ENCODE peak calls at places on chromosomes 2 and 18, in five cellular contexts. F is HFF-Myc, J is ascending aorta, E is A549, P is coronary artery. L is an unnamed sample.

GRCh38 chr2:230457793-230458192 is 41.8 kb downstream of the SP100 start:
- DNase-seq in F (no peak), J (no peak), E (no peak), P (no peak), L (no peak)

GRCh38 chr2:72154386-72154785 is 6.7 kb upstream of the CYP26B1 start:
- DNase-seq in F (no peak), J (no peak), E (no peak), P (no peak), L (no peak)

GRCh38 chr2:30335981-30336538 is 104.7 kb downstream of the LBH start:
- DNase-seq in F (no peak), J (no peak), E (no peak), P (no peak), L (no peak)

GRCh38 chr2:25306767-25307368 is 34.9 kb downstream of the DNMT3A start:
- DNase-seq in F (no peak), J (no peak), E (no peak), P (no peak), L (no peak)

GRCh38 chr2:224401641-224402342 is at the start of gene FAM124B:
- DNase-seq in F (peak; percentile 25), J (peak; percentile 78), E (no peak), P (no peak), L (peak; percentile 70)

GRCh38 chr2:178923546-178923945 is 116.3 kb upstream of the TTN start:
- DNase-seq in F (no peak), J (no peak), E (no peak), P (no peak), L (no peak)

GRCh38 chr2:12152888-12153287 is 406.5 kb downstream of the LPIN1 start:
- DNase-seq in F (no peak), J (no peak), E (no peak), P (no peak), L (no peak)

GRCh38 chr2:57821085-57821484 is 225.5 kb upstream of the VRK2 start:
- DNase-seq in F (no peak), J (no peak), E (no peak), P (no peak), L (no peak)

GRCh38 chr2:231181848-231182247 is 16.6 kb upstream of the ARMC9 start:
- DNase-seq in F (no peak), J (peak; percentile 89), E (peak; percentile 66), P (peak; percentile 88), L (peak; percentile 64)

GRCh38 chr2:57373530-57373929 is 673.1 kb upstream of the VRK2 start:
- DNase-seq in F (peak; percentile 1), J (no peak), E (peak; percentile 17), P (no peak), L (peak; percentile 71)

GRCh38 chr2:84971799-84972790 is 1.1 kb downstream of the KCMF1 start:
- DNase-seq in F (no peak), J (peak; percentile 74), E (peak; percentile 46), P (peak; percentile 80), L (no peak)

GRCh38 chr18:68714356-68714706 is 577 bp downstream of the TMX3 start:
- DNase-seq in F (no peak), J (no peak), E (no peak), P (no peak), L (no peak)

GRCh38 chr2:205687018-205687956 is 5.0 kb downstream of the NRP2 start:
- DNase-seq in F (no peak), J (no peak), E (no peak), P (no peak), L (no peak)

GRCh38 chr2:9099341-9099751 is 95.9 kb upstream of the MBOAT2 start:
- DNase-seq in F (no peak), J (no peak), E (peak; percentile 31), P (peak; percentile 46), L (peak; percentile 63)

GRCh38 chr2:36408198-36408703 is 52.7 kb downstream of the CRIM1 start:
- DNase-seq in F (no peak), J (no peak), E (peak; percentile 45), P (no peak), L (peak; percentile 81)

GRCh38 chr2:159124931-159125467 is 156.6 kb downstream of the TANC1 start:
- DNase-seq in F (no peak), J (no peak), E (no peak), P (no peak), L (no peak)

GRCh38 chr2:120892967-120893667 is 157.4 kb downstream of the GLI2 start:
- DNase-seq in F (no peak), J (no peak), E (no peak), P (no peak), L (peak; percentile 58)

GRCh38 chr2:76997296-76997695 is 524.9 kb downstream of the LRRTM4 start:
- DNase-seq in F (no peak), J (no peak), E (no peak), P (no peak), L (no peak)

DNA sequence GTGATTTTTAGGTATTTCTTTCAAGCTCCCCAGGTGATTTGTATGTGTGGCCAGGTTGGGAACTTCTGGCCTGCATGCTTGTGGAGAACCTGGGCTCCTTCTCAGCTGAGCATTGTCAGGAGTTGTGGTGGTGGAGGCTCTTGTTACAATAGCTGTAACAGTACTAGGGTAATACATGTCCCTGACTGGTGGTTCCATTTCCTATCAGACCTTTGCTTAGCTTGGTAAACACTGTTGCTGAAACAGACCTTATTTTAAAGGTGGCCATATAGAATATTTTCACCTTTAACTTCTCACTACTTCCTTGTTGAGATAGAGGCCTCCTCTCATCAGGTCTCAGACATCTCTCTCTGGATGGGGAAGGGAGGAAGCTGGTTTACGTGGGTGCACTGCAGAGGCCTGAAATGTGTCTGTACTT is 79.2 kb downstream of the SETBP1 start:
- DNase-seq in F (no peak), J (no peak), E (no peak), P (no peak), L (no peak)
- H3K4me3 ChIP-seq in F (no peak overlapping the region), J (no peak overlapping the region), E (no peak overlapping the region), P (no peak overlapping the region), L (no peak overlapping the region)

DNA sequence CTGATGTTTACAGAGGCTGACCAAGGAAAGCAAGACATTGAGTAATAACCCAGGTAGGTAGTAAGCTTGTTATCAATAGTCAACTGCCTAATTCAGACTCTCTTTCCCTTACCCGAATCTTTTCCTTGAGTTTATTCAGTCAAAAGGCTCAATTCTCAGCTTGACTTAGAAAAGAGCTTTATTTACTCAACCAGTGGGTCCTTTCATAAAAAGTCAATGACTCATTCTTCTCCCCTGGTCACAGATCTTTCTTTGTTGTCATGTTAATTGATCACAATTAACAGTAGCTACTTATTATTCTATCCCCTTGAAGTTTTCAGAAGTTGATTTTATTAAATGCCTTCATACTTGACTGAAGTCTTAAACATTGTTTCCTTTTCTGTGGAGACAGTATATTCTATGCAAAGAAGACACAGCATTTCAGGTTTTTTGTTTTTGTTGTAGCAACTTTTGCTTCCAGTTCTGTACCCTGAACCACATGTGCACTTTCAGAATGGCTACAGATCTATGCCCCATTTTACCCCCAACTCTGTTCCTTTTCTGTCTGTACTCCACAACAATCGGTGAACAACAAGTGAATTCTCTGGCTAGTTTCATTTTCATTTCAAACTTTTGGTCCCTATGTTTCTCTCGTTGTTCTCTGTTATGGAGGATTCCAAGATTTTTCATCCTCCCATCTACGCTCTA is 428.3 kb downstream of the NCKAP5 start:
- DNase-seq in F (no peak), J (no peak), E (no peak), P (no peak), L (no peak)
- H3K4me3 ChIP-seq in F (no peak overlapping the region), J (no peak overlapping the region), E (no peak overlapping the region), P (no peak overlapping the region), L (no peak overlapping the region)

GRCh38 chr18:54828290-54828871 is at the start of gene RAB27B:
- DNase-seq in F (peak; percentile 56), J (peak; percentile 69), E (peak; percentile 90), P (peak; percentile 76), L (peak; percentile 88)
- H3K4me3 ChIP-seq in F (peak within 1 kb of the TSS; percentile 54), J (peak within 1 kb of the TSS; percentile 50), E (peak within 1 kb of the TSS; percentile 67), P (peak within 1 kb of the TSS; percentile 77), L (peak within 1 kb of the TSS; percentile 70)

GRCh38 chr2:191783416-191783815 is 63.5 kb downstream of the CAVIN2 start:
- DNase-seq in F (no peak), J (no peak), E (no peak), P (no peak), L (no peak)

GRCh38 chr2:191790737-191791136 is 56.2 kb downstream of the CAVIN2 start:
- DNase-seq in F (no peak), J (no peak), E (no peak), P (no peak), L (peak; percentile 19)

GRCh38 chr2:191782351-191782750 is 64.5 kb downstream of the CAVIN2 start:
- DNase-seq in F (no peak), J (no peak), E (no peak), P (no peak), L (no peak)

GRCh38 chr2:191789791-191790190 is 57.1 kb downstream of the CAVIN2 start:
- DNase-seq in F (no peak), J (no peak), E (no peak), P (no peak), L (peak; percentile 38)

DNA sequence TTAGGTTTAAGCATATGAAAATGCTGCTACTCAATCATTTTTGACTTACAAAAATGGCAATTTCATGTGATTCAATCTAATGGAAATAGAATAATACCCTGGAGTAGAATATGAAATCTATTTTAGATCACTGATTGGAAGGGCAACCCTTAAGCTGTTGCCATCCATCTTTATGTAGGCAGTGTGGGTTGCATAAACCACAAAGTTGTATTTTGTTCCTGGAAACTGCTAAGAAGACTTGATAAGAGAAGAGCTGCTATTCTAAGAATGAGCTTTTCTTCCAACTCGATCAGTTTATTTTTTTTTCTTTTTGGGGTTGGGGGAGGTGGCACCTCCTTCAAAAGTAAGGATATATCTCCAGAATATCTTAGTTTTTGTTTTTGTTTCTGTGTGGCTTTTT is 60.2 kb downstream of the CAVIN2 start:
- DNase-seq in F (no peak), J (no peak), E (no peak), P (no peak), L (no peak)
- H3K4me3 ChIP-seq in F (no peak overlapping the region), J (no peak overlapping the region), E (no peak overlapping the region), P (no peak overlapping the region), L (no peak overlapping the region)

GRCh38 chr2:218829868-218830451 is 1.6 kb downstream of the PRKAG3 start:
- DNase-seq in F (no peak), J (peak; percentile 78), E (no peak), P (no peak), L (no peak)
- H3K4me3 ChIP-seq in F (no peak overlapping the region), J (no peak overlapping the region), E (no peak overlapping the region), P (no peak overlapping the region), L (no peak overlapping the region)

GRCh38 chr18:23688528-23688927 is 725 bp upstream of the LAMA3 start:
- DNase-seq in F (no peak), J (no peak), E (no peak), P (no peak), L (no peak)
- H3K4me3 ChIP-seq in F (no peak overlapping the region), J (no peak overlapping the region), E (peak overlapping the region; percentile 67), P (peak overlapping the region; percentile 79), L (no peak overlapping the region)

DNA sequence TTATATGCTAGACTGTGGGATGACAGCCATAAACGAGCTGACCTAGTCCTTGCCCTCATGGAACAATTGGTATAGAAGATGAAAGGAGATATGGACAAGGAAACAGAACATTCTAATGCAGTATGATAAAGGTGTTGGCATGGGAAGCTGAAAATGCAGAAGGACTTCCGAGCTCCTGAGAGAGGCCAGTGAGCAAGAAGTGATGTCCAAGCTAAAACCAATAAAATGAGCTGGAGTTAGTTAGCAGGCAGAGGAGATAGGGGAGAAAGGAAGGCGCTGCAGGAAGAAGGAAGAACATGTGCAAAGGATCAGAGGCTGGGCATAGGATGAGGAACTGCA is 64.5 kb downstream of the BOD1L2 start:
- DNase-seq in F (no peak), J (no peak), E (no peak), P (no peak), L (no peak)
- H3K4me3 ChIP-seq in F (no peak overlapping the region), J (no peak overlapping the region), E (no peak overlapping the region), P (no peak overlapping the region), L (no peak overlapping the region)